ENCODE peak calls at places on chromosomes 16 and 17, in nine cellular contexts. T is activated naive CD4-positive, alpha-beta T cell treated with Interleukin-2 at 50 U/mL for 16 hours; W is adrenal gland; Q is hypothalamus; L is T follicular helper cell; M is NCI-H187 treated with DMSO at 0.1 percent for 48 hours; K is GM04503; R is NCI-H1105; O is HAP-1. H is an unnamed sample.

GRCh38 chr17:49694847-49695697 is 12.7 kb downstream of the SLC35B1 start:
- DNase-seq in R (peak), O (no peak), L (peak), W (peak), T (peak), K (no peak), Q (no peak), M (peak), H (peak)

GRCh38 chr16:66568355-66568754 is 2.1 kb downstream of the CMTM1 start:
- DNase-seq in R (no peak), K (no peak), L (no peak), Q (no peak), M (no peak), O (no peak), T (no peak), W (no peak), H (no peak)

GRCh38 chr16:53922067-53922804 is 218.3 kb downstream of the FTO start:
- DNase-seq in Q (no peak), W (no peak), T (no peak), L (no peak), M (no peak), R (no peak), K (no peak), O (no peak), H (no peak)

GRCh38 chr16:16062023-16062932 is 112.9 kb downstream of the ABCC1 start:
- DNase-seq in L (no peak), T (no peak), M (no peak), R (no peak), O (no peak), K (no peak), W (no peak), Q (no peak), H (peak)

GRCh38 chr16:47523342-47524006 is 62.3 kb downstream of the PHKB start:
- DNase-seq in Q (no peak), T (no peak), W (no peak), M (no peak), K (no peak), R (no peak), L (no peak), O (peak), H (peak)

GRCh38 chr16:53865492-53865863 is 161.5 kb downstream of the FTO start:
- DNase-seq in K (no peak), T (no peak), W (no peak), R (no peak), Q (no peak), M (no peak), L (no peak), O (peak), H (peak)

GRCh38 chr16:3182608-3183444 is 5.2 kb upstream of the OR1F1 start:
- DNase-seq in L (no peak), T (peak), K (no peak), O (peak), R (no peak), M (no peak), Q (no peak), W (no peak), H (peak)

GRCh38 chr17:17568772-17569195 is 22.7 kb downstream of the PEMT start:
- DNase-seq in R (no peak), L (peak), M (no peak), Q (peak), T (peak), K (no peak), W (peak), O (peak), H (peak)

GRCh38 chr16:67910162-67910561 is 17.1 kb downstream of the PSKH1 start:
- DNase-seq in M (no peak), W (no peak), O (no peak), L (no peak), R (no peak), T (no peak), K (no peak), Q (peak), H (no peak)

GRCh38 chr16:70511833-70512232 is 11.5 kb downstream of the COG4 start:
- DNase-seq in K (no peak), W (no peak), O (no peak), Q (no peak), M (no peak), R (no peak), L (no peak), T (no peak), H (no peak)

GRCh38 chr17:65519471-65519870 is 42.0 kb downstream of the AXIN2 start:
- DNase-seq in L (no peak), O (no peak), K (no peak), T (no peak), R (no peak), W (no peak), Q (no peak), M (no peak), H (no peak)

GRCh38 chr17:78159575-78160158 is 8.7 kb upstream of the SYNGR2 start:
- DNase-seq in L (no peak), W (no peak), T (peak), Q (no peak), M (no peak), K (no peak), O (no peak), R (no peak), H (no peak)

GRCh38 chr16:46857261-46857962 is 26.4 kb upstream of the C16orf87 start:
- DNase-seq in O (peak), Q (no peak), L (no peak), R (peak), M (peak), K (no peak), T (no peak), W (peak), H (no peak)

GRCh38 chr17:35559495-35559894 is 1.1 kb downstream of the SLFN14 start:
- DNase-seq in K (no peak), W (no peak), R (no peak), T (no peak), L (no peak), M (no peak), O (no peak), Q (no peak), H (no peak)

GRCh38 chr17:50507871-50508572 is at the start of gene MYCBPAP:
- DNase-seq in O (peak), W (peak), T (peak), R (peak), K (no peak), M (no peak), L (peak), Q (peak), H (peak)

GRCh38 chr17:80393961-80394360 is 21.0 kb upstream of the ENDOV start:
- DNase-seq in Q (no peak), L (no peak), R (no peak), K (no peak), T (no peak), W (no peak), O (no peak), M (no peak), H (no peak)

GRCh38 chr16:57313509-57313908 is 29.0 kb upstream of the PLLP start:
- DNase-seq in R (no peak), W (no peak), L (no peak), O (no peak), K (no peak), M (no peak), T (no peak), Q (no peak), H (no peak)

GRCh38 chr16:19285431-19285830 is at the start of gene CLEC19A:
- DNase-seq in L (no peak), T (no peak), M (no peak), W (no peak), K (no peak), O (no peak), R (no peak), Q (no peak), H (no peak)

GRCh38 chr17:35255316-35255715 is 12.4 kb downstream of the SLFN5 start:
- DNase-seq in M (no peak), O (peak), L (no peak), W (no peak), R (no peak), Q (no peak), T (no peak), K (no peak), H (no peak)

GRCh38 chr17:29346462-29346861 is 43.7 kb upstream of the TAOK1 start:
- DNase-seq in K (no peak), M (no peak), W (no peak), O (no peak), T (no peak), R (no peak), L (no peak), Q (no peak), H (no peak)